ENCODE peak calls at places on chromosome 19, in eight cellular contexts. P is AG09319; M is endodermal cell; U is M059J; D is NCI-H774; X is hippocampal formation; H is HFF-Myc; L is stimulated activated CD4-positive, alpha-beta T cell treated with anti-CD3 and anti-CD28 coated beads, Interleukin-1b, Interleukin-23, amount 100 ng/mL, for 1 hour. V is an unnamed sample.

GRCh38 chr19:18291019-18291524 is 9.7 kb upstream of the JUND start:
- DNase-seq in P (no peak), M (no peak), U (no peak), D (no peak), X (no peak), H (no peak), L (no peak), V (no peak)

GRCh38 chr19:19185853-19186728 is 5.9 kb downstream of the BORCS8 start:
- DNase-seq in P (no peak), M (peak), U (peak), D (peak), X (no peak), H (no peak), L (peak), V (peak)

GRCh38 chr19:532578-533484 is 1.3 kb downstream of the CDC34 start:
- DNase-seq in P (no peak), M (peak), U (peak), D (no peak), X (peak), H (no peak), L (no peak), V (peak)

GRCh38 chr19:8850488-8850887 is 18.3 kb downstream of the MBD3L1 start:
- DNase-seq in P (no peak), M (no peak), U (no peak), D (no peak), X (no peak), H (no peak), L (no peak), V (no peak)

GRCh38 chr19:3881272-3882040 is 971 bp downstream of the ATCAY start:
- DNase-seq in P (no peak), M (peak), U (no peak), D (no peak), X (no peak), H (no peak), L (no peak), V (no peak)

GRCh38 chr19:1206063-1206732 is 620 bp downstream of the STK11 start:
- DNase-seq in P (no peak), M (peak), U (no peak), D (no peak), X (no peak), H (no peak), L (no peak), V (no peak)

GRCh38 chr19:17200408-17201079 is 14.6 kb upstream of the USE1 start:
- DNase-seq in P (no peak), M (no peak), U (no peak), D (no peak), X (no peak), H (no peak), L (no peak), V (no peak)

GRCh38 chr19:45825917-45826893 is 11.1 kb upstream of the RSPH6A start:
- DNase-seq in P (no peak), M (no peak), U (no peak), D (no peak), X (no peak), H (no peak), L (no peak), V (no peak)

GRCh38 chr19:33796164-33797100 is at the start of gene KCTD15:
- DNase-seq in P (no peak), M (peak), U (peak), D (peak), X (no peak), H (no peak), L (no peak), V (no peak)

GRCh38 chr19:13181747-13182388 is 31.7 kb downstream of the IER2 start:
- DNase-seq in P (no peak), M (no peak), U (peak), D (no peak), X (no peak), H (peak), L (no peak), V (peak)

GRCh38 chr19:1947651-1948209 is 6.8 kb downstream of the CSNK1G2 start:
- DNase-seq in P (no peak), M (no peak), U (no peak), D (no peak), X (no peak), H (no peak), L (no peak), V (peak)

GRCh38 chr19:2555422-2556220 is 79.7 kb downstream of the GADD45B start:
- DNase-seq in P (no peak), M (no peak), U (no peak), D (no peak), X (no peak), H (no peak), L (no peak), V (no peak)

GRCh38 chr19:39172700-39173501 is 23.9 kb upstream of the NCCRP1 start:
- DNase-seq in P (no peak), M (no peak), U (no peak), D (no peak), X (no peak), H (no peak), L (no peak), V (no peak)

GRCh38 chr19:10985502-10985901 is 24.7 kb downstream of the SMARCA4 start:
- DNase-seq in P (no peak), M (no peak), U (no peak), D (no peak), X (no peak), H (no peak), L (no peak), V (no peak)

GRCh38 chr19:55649579-55650557 is 1.9 kb downstream of the CCDC106 start:
- DNase-seq in P (no peak), M (no peak), U (no peak), D (no peak), X (no peak), H (no peak), L (no peak), V (no peak)

GRCh38 chr19:12868540-12869112 is 12.6 kb downstream of the DNASE2 start:
- DNase-seq in P (no peak), M (peak), U (no peak), D (no peak), X (no peak), H (no peak), L (no peak), V (no peak)

GRCh38 chr19:3722443-3723109 is 14.4 kb downstream of the TJP3 start:
- DNase-seq in P (no peak), M (peak), U (no peak), D (peak), X (no peak), H (no peak), L (no peak), V (no peak)

GRCh38 chr19:18233224-18233825 is 7.1 kb upstream of the PDE4C start:
- DNase-seq in P (no peak), M (peak), U (no peak), D (no peak), X (no peak), H (no peak), L (no peak), V (no peak)

GRCh38 chr19:3698386-3698950 is 1.8 kb downstream of the PIP5K1C start:
- DNase-seq in P (no peak), M (no peak), U (no peak), D (no peak), X (no peak), H (no peak), L (no peak), V (no peak)